ENCODE peak calls at places on chromosomes 13 and 19, in nine cellular contexts. C is GM06990; W is Calu3; F is aorta; J is endothelial cell of umbilical vein; R is T follicular helper cell; S is stimulated activated CD4-positive, alpha-beta T cell treated with anti-CD3 and anti-CD28 coated beads, Interleukin-4, amount 100 ng/mL, for 1 hour; O is T-helper 9 cell; H is dorsolateral prefrontal cortex. P is an unnamed sample.

GRCh38 chr19:39130337-39131254 is 5.0 kb downstream of the PAK4 start:
- DNase-seq in H (no peak), O (no peak), S (no peak), C (no peak), F (no peak), W (no peak), J (no peak), R (no peak), P (no peak)

GRCh38 chr19:4794971-4795370 is 3.4 kb downstream of the FEM1A start:
- DNase-seq in F (no peak), S (no peak), J (no peak), H (no peak), O (no peak), W (no peak), C (no peak), R (no peak), P (no peak)

GRCh38 chr19:21482863-21483276 is 22.5 kb upstream of the ZNF429 start:
- DNase-seq in W (no peak), S (peak), C (peak), J (peak), H (peak), R (peak), F (peak), O (peak), P (no peak)

GRCh38 chr19:492091-492531 is 4.2 kb upstream of the MADCAM1 start:
- DNase-seq in C (no peak), F (no peak), J (no peak), R (peak), W (no peak), H (no peak), S (peak), O (peak), P (no peak)

GRCh38 chr13:21147827-21148226 is 28.5 kb downstream of the SKA3 start:
- DNase-seq in J (no peak), H (no peak), C (no peak), W (no peak), F (no peak), O (no peak), S (no peak), R (no peak), P (no peak)

GRCh38 chr13:80235559-80236296 is 105.2 kb downstream of the SPRY2 start:
- DNase-seq in R (no peak), S (no peak), C (no peak), H (no peak), J (peak), F (no peak), W (peak), O (no peak), P (no peak)

GRCh38 chr13:43245374-43245964 is 222.1 kb downstream of the DNAJC15 start:
- DNase-seq in S (no peak), H (no peak), O (no peak), J (peak), F (no peak), R (no peak), W (no peak), C (no peak), P (no peak)

GRCh38 chr13:39201075-39201630 is 162.9 kb downstream of the NHLRC3 start:
- DNase-seq in F (no peak), W (no peak), C (no peak), R (no peak), S (no peak), H (no peak), J (no peak), O (no peak), P (no peak)

GRCh38 chr13:75785130-75785529 is 149.0 kb downstream of the LMO7 start:
- DNase-seq in H (no peak), W (no peak), S (no peak), J (no peak), R (no peak), O (no peak), F (no peak), C (no peak), P (no peak)

GRCh38 chr19:54023191-54023590 is 31.8 kb downstream of the CACNG6 start:
- DNase-seq in R (no peak), C (no peak), S (no peak), O (no peak), J (no peak), H (no peak), F (no peak), W (no peak), P (no peak)

GRCh38 chr19:33235269-33235995 is 9.8 kb upstream of the SLC7A10 start:
- DNase-seq in W (peak), J (peak), O (peak), H (peak), R (peak), C (peak), S (peak), F (peak), P (peak)